ENCODE peak calls at places on chromosome 5, in four cellular contexts. W, Z, P and B are unnamed samples. For H3K9me3, the result is how much of the 10 kb centered on the place peaks cover.

GRCh38 chr5:171475551-171476035 is 56.1 kb downstream of the FGF18 start:
- DNase-seq in W (no peak), Z (no peak), P (no peak), B (no peak)

GRCh38 chr5:72555871-72556270 is 48.7 kb upstream of the ZNF366 start:
- DNase-seq in W (no peak), Z (no peak), P (no peak), B (no peak)

GRCh38 chr5:152547202-152547601 is 142.1 kb upstream of the NMUR2 start:
- DNase-seq in W (no peak), Z (no peak), P (no peak), B (no peak)

GRCh38 chr5:167699434-167699833 is 592.0 kb upstream of the WWC1 start:
- DNase-seq in W (no peak), Z (no peak), P (no peak), B (no peak)

GRCh38 chr5:52864884-52865283 is 77.2 kb downstream of the ITGA1 start:
- DNase-seq in W (no peak), Z (no peak), P (no peak), B (no peak)

GRCh38 chr5:106415541-106415940 is 1255.2 kb downstream of the EFNA5 start:
- DNase-seq in W (no peak), Z (no peak), P (no peak), B (no peak)

GRCh38 chr5:150066901-150067396 is 19.4 kb downstream of the CSF1R start:
- DNase-seq in W (no peak), Z (no peak), P (no peak), B (no peak)

GRCh38 chr5:157502143-157502647 is 42.2 kb downstream of the NIPAL4 start:
- DNase-seq in W (peak), Z (no peak), P (no peak), B (no peak)

GRCh38 chr5:173303878-173304590 is 24.2 kb downstream of the STC2 start:
- DNase-seq in W (no peak), Z (no peak), P (no peak), B (no peak)

GRCh38 chr5:164345173-164345572 is 839.8 kb downstream of the MAT2B start:
- DNase-seq in W (no peak), Z (no peak), P (no peak), B (no peak)

GRCh38 chr5:32531885-32532520 is 53.4 kb upstream of the SUB1 start:
- DNase-seq in W (no peak), Z (no peak), P (no peak), B (no peak)

GRCh38 chr5:117872798-117873368 is 1115.5 kb downstream of the DTWD2 start:
- DNase-seq in W (no peak), Z (no peak), P (no peak), B (no peak)

GRCh38 chr5:139340051-139340450 is 1.6 kb upstream of the PAIP2 start:
- DNase-seq in W (no peak), Z (no peak), P (no peak), B (no peak)

GRCh38 chr5:140083120-140083519 is 30.8 kb upstream of the PURA start:
- DNase-seq in W (no peak), Z (no peak), P (no peak), B (no peak)

GRCh38 chr5:176541338-176542134 is 4.3 kb upstream of the RNF44 start:
- DNase-seq in W (peak), Z (no peak), P (peak), B (no peak)

GRCh38 chr5:9194509-9194908 is 351.4 kb downstream of the SEMA5A start:
- DNase-seq in W (no peak), Z (no peak), P (no peak), B (no peak)

GRCh38 chr5:175572922-175573321 is 84.9 kb upstream of the HRH2 start:
- DNase-seq in W (peak), Z (no peak), P (no peak), B (peak)

GRCh38 chr5:73948720-73949119 is 322.7 kb downstream of the ARHGEF28 start:
- DNase-seq in W (no peak), Z (no peak), P (no peak), B (no peak)

GRCh38 chr5:174624754-174625506 is 99.5 kb upstream of the MSX2 start:
- DNase-seq in W (no peak), Z (no peak), P (no peak), B (no peak)

GRCh38 chr5:78984020-78984610 is 995 bp downstream of the ARSB start:
- DNase-seq in W (no peak), Z (no peak), P (no peak), B (no peak)

GRCh38 chr5:176656467-176656990 is 9.2 kb downstream of the TSPAN17 start:
- DNase-seq in W (no peak), Z (no peak), P (no peak), B (no peak)

GRCh38 chr5:178381921-178382688 is 149.5 kb upstream of the PHYKPL start:
- DNase-seq in W (no peak), Z (no peak), P (no peak), B (no peak)
- H3K9me3 ChIP-seq in W (under half), Z (under half), P (under half), B (under half)

GRCh38 chr5:151141535-151141934 is 16.0 kb downstream of the ANXA6 start:
- DNase-seq in W (no peak), Z (no peak), P (peak), B (peak)
- H3K4me3 ChIP-seq in W (no peak), Z (no peak), P (no peak), B (no peak)

DNA sequence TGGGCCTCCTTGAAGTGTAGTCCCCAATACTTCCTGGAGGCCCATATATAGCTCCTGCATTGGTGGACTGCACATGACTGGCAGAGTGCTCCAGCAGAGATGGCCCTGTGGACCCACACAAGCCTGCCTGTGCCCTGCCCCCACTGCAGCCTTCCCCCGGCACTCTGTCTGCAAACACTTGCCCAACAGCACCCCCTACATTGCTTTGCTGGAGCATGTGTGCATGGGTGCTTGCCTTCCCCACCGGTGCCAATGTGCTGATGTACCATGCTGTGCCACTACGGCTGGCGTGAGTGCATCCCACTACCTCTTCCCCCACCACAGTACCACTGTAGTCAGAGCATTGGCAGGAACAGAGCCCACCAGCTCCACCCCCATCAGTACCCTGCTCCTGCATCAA is 563.6 kb upstream of the CTNND2 start:
- DNase-seq in W (no peak), Z (no peak), P (no peak), B (no peak)
- H3K9me3 ChIP-seq in W (under half), Z (under half), P (under half), B (under half)

DNA sequence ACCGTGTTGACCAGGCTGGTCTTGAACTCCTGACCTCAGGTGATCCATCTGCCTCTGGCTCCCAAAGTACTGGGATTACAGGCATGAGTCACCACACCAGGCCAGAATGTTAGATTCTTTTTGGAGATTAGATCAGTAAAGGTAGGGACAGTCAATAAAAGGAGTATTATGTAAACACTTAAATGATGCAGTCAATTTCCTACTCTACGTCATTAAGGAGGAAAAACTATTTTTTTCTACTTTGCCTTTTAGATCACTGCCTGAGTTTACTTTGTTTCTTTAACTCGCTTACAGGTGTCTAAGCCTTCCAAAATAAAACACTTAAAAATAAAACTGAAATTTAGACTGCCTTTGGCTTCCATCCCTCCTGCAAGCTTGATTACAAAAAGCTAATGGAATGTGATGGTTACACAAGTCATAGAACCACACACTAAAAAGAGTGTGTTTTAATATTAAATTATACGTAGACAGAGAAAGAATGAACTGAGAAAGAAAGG is 6.9 kb upstream of the HNRNPA0 start:
- DNase-seq in W (no peak), Z (no peak), P (no peak), B (no peak)
- H3K4me3 ChIP-seq in W (no peak), Z (no peak), P (no peak), B (no peak)

DNA sequence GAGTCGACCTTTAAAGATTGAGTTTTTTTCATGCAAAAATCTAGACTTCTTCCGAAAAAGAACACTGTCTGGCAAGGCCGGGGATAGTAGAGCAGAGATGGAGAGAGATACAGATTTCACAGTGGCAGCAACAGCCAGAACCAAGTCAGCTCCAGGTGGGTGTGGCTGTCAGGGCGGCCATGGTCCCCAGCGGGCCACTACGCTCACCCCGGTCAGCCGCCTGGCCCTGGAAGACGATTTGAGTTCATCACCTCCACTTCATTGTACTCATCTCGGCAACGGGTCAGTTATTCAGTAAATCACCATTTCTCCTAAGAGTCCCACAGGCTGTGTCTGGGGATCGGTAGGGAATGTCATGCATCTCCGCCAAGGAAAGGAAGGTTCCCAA is 53.0 kb downstream of the ZNF354C start:
- DNase-seq in W (no peak), Z (peak), P (no peak), B (no peak)
- H3K9me3 ChIP-seq in W (half or more), Z (under half), P (under half), B (under half)

GRCh38 chr5:135437796-135438560 is 9.2 kb downstream of the DCANP1 start:
- DNase-seq in W (peak), Z (no peak), P (no peak), B (peak)
- H3K4me3 ChIP-seq in W (no peak), Z (no peak), P (no peak), B (no peak)

GRCh38 chr5:3311443-3311842 is 284.2 kb upstream of the IRX1 start:
- DNase-seq in W (no peak), Z (no peak), P (no peak), B (no peak)
- H3K9me3 ChIP-seq in W (under half), Z (under half), P (under half), B (under half)